ENCODE peak calls at places on chromosomes 5 and 9, in five cellular contexts. H, W, B, K and D are unnamed samples.

GRCh38 chr5:128349044-128349629 is 188.9 kb downstream of the FBN2 start:
- DNase-seq in H (no peak), W (no peak), B (no peak), K (no peak), D (no peak)

GRCh38 chr5:68007446-68007845 is 208.1 kb upstream of the PIK3R1 start:
- DNase-seq in H (no peak), W (peak), B (no peak), K (no peak), D (no peak)

GRCh38 chr5:52024363-52024762 is 641.1 kb downstream of the ISL1 start:
- DNase-seq in H (no peak), W (no peak), B (no peak), K (no peak), D (no peak)

GRCh38 chr5:100469780-100470179 is 65.4 kb upstream of the FAM174A start:
- DNase-seq in H (no peak), W (no peak), B (no peak), K (no peak), D (no peak)

GRCh38 chr5:179267071-179267670 is 78.1 kb downstream of the ADAMTS2 start:
- DNase-seq in H (no peak), W (no peak), B (no peak), K (no peak), D (no peak)

GRCh38 chr5:5592541-5592940 is 170.1 kb downstream of the ICE1 start:
- DNase-seq in H (no peak), W (no peak), B (no peak), K (no peak), D (no peak)

GRCh38 chr9:82202808-82203207 is 214.2 kb downstream of the SPATA31D1 start:
- DNase-seq in H (no peak), W (peak), B (no peak), K (no peak), D (no peak)

GRCh38 chr9:126061575-126061974 is 265.1 kb upstream of the MVB12B start:
- DNase-seq in H (no peak), W (no peak), B (no peak), K (no peak), D (no peak)

GRCh38 chr9:135960328-135961276 is 571 bp downstream of the UBAC1 start:
- DNase-seq in H (no peak), W (no peak), B (no peak), K (no peak), D (peak)

GRCh38 chr5:79284852-79285251 is 48.9 kb downstream of the JMY start:
- DNase-seq in H (no peak), W (no peak), B (no peak), K (no peak), D (no peak)